ENCODE peak calls at places on chromosome 3, in ten cellular contexts. One of them, this sample, is unnamed. For H3K36me3 and H3K4me1, the result is how much of the 10 kb centered on the place peaks cover.

GRCh38 chr3:117439812-117440211 is 730.2 kb downstream of the TUSC7 start:
- DNase-seq in esophagus squamous epithelium: no peak
- DNase-seq in heart right ventricle: no peak
- DNase-seq in CD4-positive, CD25-positive, alpha-beta regulatory T cell: no peak
- DNase-seq in mammary epithelial cell: no peak
- DNase-seq in effector memory CD4-positive, alpha-beta T cell: no peak
- DNase-seq in adrenal gland: no peak
- DNase-seq in tibial nerve: no peak
- DNase-seq in fibroblast of lung: peak
- DNase-seq in psoas muscle: no peak
- DNase-seq in this sample: no peak

GRCh38 chr3:182837855-182838454 is 44.7 kb downstream of the ATP11B start:
- DNase-seq in adrenal gland: no peak
- DNase-seq in tibial nerve: no peak
- DNase-seq in fibroblast of lung: peak
- DNase-seq in esophagus squamous epithelium: no peak
- DNase-seq in mammary epithelial cell: peak
- DNase-seq in effector memory CD4-positive, alpha-beta T cell: no peak
- DNase-seq in CD4-positive, CD25-positive, alpha-beta regulatory T cell: no peak
- DNase-seq in heart right ventricle: no peak
- DNase-seq in psoas muscle: no peak
- DNase-seq in this sample: peak

GRCh38 chr3:55297706-55298105 is 189.4 kb downstream of the WNT5A start:
- DNase-seq in heart right ventricle: no peak
- DNase-seq in effector memory CD4-positive, alpha-beta T cell: no peak
- DNase-seq in CD4-positive, CD25-positive, alpha-beta regulatory T cell: no peak
- DNase-seq in adrenal gland: no peak
- DNase-seq in tibial nerve: no peak
- DNase-seq in mammary epithelial cell: no peak
- DNase-seq in esophagus squamous epithelium: no peak
- DNase-seq in fibroblast of lung: no peak
- DNase-seq in psoas muscle: no peak
- DNase-seq in this sample: no peak

GRCh38 chr3:72368331-72368975 is 479.8 kb downstream of the SHQ1 start:
- DNase-seq in adrenal gland: no peak
- DNase-seq in esophagus squamous epithelium: no peak
- DNase-seq in mammary epithelial cell: peak
- DNase-seq in psoas muscle: no peak
- DNase-seq in fibroblast of lung: peak
- DNase-seq in effector memory CD4-positive, alpha-beta T cell: no peak
- DNase-seq in CD4-positive, CD25-positive, alpha-beta regulatory T cell: no peak
- DNase-seq in heart right ventricle: no peak
- DNase-seq in tibial nerve: no peak
- DNase-seq in this sample: no peak

GRCh38 chr3:76679510-76679909 is 360.4 kb upstream of the ROBO2 start:
- DNase-seq in psoas muscle: no peak
- DNase-seq in effector memory CD4-positive, alpha-beta T cell: no peak
- DNase-seq in tibial nerve: no peak
- DNase-seq in mammary epithelial cell: no peak
- DNase-seq in adrenal gland: no peak
- DNase-seq in esophagus squamous epithelium: no peak
- DNase-seq in CD4-positive, CD25-positive, alpha-beta regulatory T cell: no peak
- DNase-seq in fibroblast of lung: no peak
- DNase-seq in heart right ventricle: no peak
- DNase-seq in this sample: no peak

GRCh38 chr3:44993471-44994205 is 17.6 kb downstream of the EXOSC7 start:
- DNase-seq in heart right ventricle: no peak
- DNase-seq in fibroblast of lung: peak
- DNase-seq in psoas muscle: no peak
- DNase-seq in CD4-positive, CD25-positive, alpha-beta regulatory T cell: no peak
- DNase-seq in esophagus squamous epithelium: no peak
- DNase-seq in mammary epithelial cell: peak
- DNase-seq in tibial nerve: no peak
- DNase-seq in adrenal gland: peak
- DNase-seq in effector memory CD4-positive, alpha-beta T cell: no peak
- DNase-seq in this sample: no peak

GRCh38 chr3:180284331-180285110 is 247.8 kb upstream of the PEX5L start:
- DNase-seq in heart right ventricle: no peak
- DNase-seq in effector memory CD4-positive, alpha-beta T cell: no peak
- DNase-seq in CD4-positive, CD25-positive, alpha-beta regulatory T cell: no peak
- DNase-seq in psoas muscle: no peak
- DNase-seq in fibroblast of lung: peak
- DNase-seq in tibial nerve: no peak
- DNase-seq in adrenal gland: no peak
- DNase-seq in esophagus squamous epithelium: no peak
- DNase-seq in mammary epithelial cell: no peak
- DNase-seq in this sample: no peak

GRCh38 chr3:108021533-108021932 is 69.3 kb downstream of the CD47 start:
- DNase-seq in heart right ventricle: no peak
- DNase-seq in esophagus squamous epithelium: no peak
- DNase-seq in effector memory CD4-positive, alpha-beta T cell: no peak
- DNase-seq in CD4-positive, CD25-positive, alpha-beta regulatory T cell: no peak
- DNase-seq in tibial nerve: no peak
- DNase-seq in psoas muscle: no peak
- DNase-seq in mammary epithelial cell: no peak
- DNase-seq in fibroblast of lung: no peak
- DNase-seq in adrenal gland: no peak
- DNase-seq in this sample: no peak

GRCh38 chr3:64355473-64355872 is 130.2 kb upstream of the PRICKLE2 start:
- DNase-seq in effector memory CD4-positive, alpha-beta T cell: no peak
- DNase-seq in mammary epithelial cell: peak
- DNase-seq in tibial nerve: no peak
- DNase-seq in esophagus squamous epithelium: no peak
- DNase-seq in heart right ventricle: no peak
- DNase-seq in psoas muscle: no peak
- DNase-seq in fibroblast of lung: peak
- DNase-seq in adrenal gland: peak
- DNase-seq in CD4-positive, CD25-positive, alpha-beta regulatory T cell: no peak
- DNase-seq in this sample: no peak

DNA sequence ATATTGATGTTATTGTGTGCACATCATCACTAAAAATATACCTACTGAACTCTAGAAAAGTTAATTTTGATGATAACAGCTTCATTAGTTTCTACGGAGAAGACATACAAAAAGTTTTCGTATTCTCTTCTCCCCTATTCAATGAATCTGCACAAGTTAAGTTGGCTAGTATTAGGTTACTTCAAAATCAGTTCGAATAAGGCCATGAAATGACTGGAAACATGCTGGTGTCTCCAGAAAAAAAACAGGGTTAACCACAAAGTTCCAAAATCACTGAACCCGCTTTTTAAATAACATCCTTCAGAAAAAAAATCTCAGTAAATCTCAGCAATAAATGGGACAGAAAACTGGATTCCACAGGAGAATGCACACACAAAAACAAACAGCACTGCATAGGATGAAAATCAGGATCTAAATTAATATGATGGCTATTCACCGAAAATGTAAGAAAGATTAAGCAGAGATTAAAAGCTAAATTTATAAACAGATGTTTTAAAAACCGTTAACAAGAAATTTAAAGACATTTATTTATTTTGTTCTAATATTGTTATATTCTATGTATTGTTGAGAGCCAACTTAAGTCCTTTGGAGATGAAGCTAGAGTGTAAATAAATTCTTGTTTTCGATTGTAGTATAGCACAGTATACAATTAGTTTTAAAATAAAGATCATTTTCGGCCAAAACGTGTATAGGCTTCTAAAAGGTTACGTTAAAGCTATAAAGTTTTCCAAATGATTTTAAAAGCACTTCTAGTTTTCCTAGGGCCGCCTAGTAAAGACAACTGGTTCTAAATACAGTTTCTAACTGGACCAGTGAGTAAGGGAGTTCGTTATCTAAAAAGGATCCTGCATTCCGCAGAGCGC is 1.0 kb downstream of the IGSF11 start:
- DNase-seq in adrenal gland: no peak
- DNase-seq in heart right ventricle: no peak
- DNase-seq in fibroblast of lung: no peak
- DNase-seq in CD4-positive, CD25-positive, alpha-beta regulatory T cell: no peak
- DNase-seq in esophagus squamous epithelium: no peak
- DNase-seq in effector memory CD4-positive, alpha-beta T cell: no peak
- DNase-seq in psoas muscle: no peak
- DNase-seq in tibial nerve: no peak
- DNase-seq in mammary epithelial cell: no peak
- DNase-seq in this sample: no peak
- H3K4me3 ChIP-seq in adrenal gland: peak
- H3K4me3 ChIP-seq in heart right ventricle: peak
- H3K4me3 ChIP-seq in fibroblast of lung: no peak
- H3K4me3 ChIP-seq in CD4-positive, CD25-positive, alpha-beta regulatory T cell: no peak
- H3K4me3 ChIP-seq in esophagus squamous epithelium: peak
- H3K4me3 ChIP-seq in effector memory CD4-positive, alpha-beta T cell: peak
- H3K4me3 ChIP-seq in psoas muscle: peak
- H3K4me3 ChIP-seq in tibial nerve: peak
- H3K4me3 ChIP-seq in mammary epithelial cell: peak
- H3K4me3 ChIP-seq in this sample: no peak

GRCh38 chr3:148175215-148175614 is 522.5 kb upstream of the AGTR1 start:
- DNase-seq in esophagus squamous epithelium: no peak
- DNase-seq in fibroblast of lung: peak
- DNase-seq in CD4-positive, CD25-positive, alpha-beta regulatory T cell: no peak
- DNase-seq in mammary epithelial cell: no peak
- DNase-seq in effector memory CD4-positive, alpha-beta T cell: no peak
- DNase-seq in tibial nerve: no peak
- DNase-seq in heart right ventricle: no peak
- DNase-seq in psoas muscle: no peak
- DNase-seq in adrenal gland: no peak
- DNase-seq in this sample: no peak
- H3K36me3 ChIP-seq in esophagus squamous epithelium: under half
- H3K36me3 ChIP-seq in fibroblast of lung: under half
- H3K36me3 ChIP-seq in CD4-positive, CD25-positive, alpha-beta regulatory T cell: under half
- H3K36me3 ChIP-seq in mammary epithelial cell: under half
- H3K36me3 ChIP-seq in effector memory CD4-positive, alpha-beta T cell: under half
- H3K36me3 ChIP-seq in tibial nerve: under half
- H3K36me3 ChIP-seq in heart right ventricle: under half
- H3K36me3 ChIP-seq in psoas muscle: under half
- H3K36me3 ChIP-seq in adrenal gland: under half
- H3K36me3 ChIP-seq in this sample: under half

GRCh38 chr3:192887701-192888100 is 30.0 kb downstream of the MB21D2 start:
- DNase-seq in esophagus squamous epithelium: no peak
- DNase-seq in fibroblast of lung: peak
- DNase-seq in heart right ventricle: no peak
- DNase-seq in effector memory CD4-positive, alpha-beta T cell: no peak
- DNase-seq in CD4-positive, CD25-positive, alpha-beta regulatory T cell: no peak
- DNase-seq in tibial nerve: no peak
- DNase-seq in adrenal gland: no peak
- DNase-seq in psoas muscle: no peak
- DNase-seq in mammary epithelial cell: no peak
- DNase-seq in this sample: no peak
- H3K4me1 ChIP-seq in esophagus squamous epithelium: under half
- H3K4me1 ChIP-seq in fibroblast of lung: under half
- H3K4me1 ChIP-seq in heart right ventricle: under half
- H3K4me1 ChIP-seq in effector memory CD4-positive, alpha-beta T cell: under half
- H3K4me1 ChIP-seq in CD4-positive, CD25-positive, alpha-beta regulatory T cell: under half
- H3K4me1 ChIP-seq in tibial nerve: under half
- H3K4me1 ChIP-seq in adrenal gland: under half
- H3K4me1 ChIP-seq in psoas muscle: under half
- H3K4me1 ChIP-seq in mammary epithelial cell: under half
- H3K4me1 ChIP-seq in this sample: under half

GRCh38 chr3:37147676-37148075 is 26.7 kb downstream of the LRRFIP2 start:
- DNase-seq in CD4-positive, CD25-positive, alpha-beta regulatory T cell: no peak
- DNase-seq in heart right ventricle: no peak
- DNase-seq in tibial nerve: no peak
- DNase-seq in mammary epithelial cell: no peak
- DNase-seq in adrenal gland: no peak
- DNase-seq in psoas muscle: no peak
- DNase-seq in fibroblast of lung: no peak
- DNase-seq in esophagus squamous epithelium: no peak
- DNase-seq in effector memory CD4-positive, alpha-beta T cell: no peak
- DNase-seq in this sample: no peak

GRCh38 chr3:37148208-37148607 is 26.2 kb downstream of the LRRFIP2 start:
- DNase-seq in effector memory CD4-positive, alpha-beta T cell: no peak
- DNase-seq in esophagus squamous epithelium: no peak
- DNase-seq in fibroblast of lung: no peak
- DNase-seq in mammary epithelial cell: no peak
- DNase-seq in adrenal gland: no peak
- DNase-seq in tibial nerve: no peak
- DNase-seq in heart right ventricle: no peak
- DNase-seq in psoas muscle: no peak
- DNase-seq in CD4-positive, CD25-positive, alpha-beta regulatory T cell: no peak
- DNase-seq in this sample: no peak

GRCh38 chr3:37144806-37145205 is 29.6 kb downstream of the LRRFIP2 start:
- DNase-seq in CD4-positive, CD25-positive, alpha-beta regulatory T cell: no peak
- DNase-seq in tibial nerve: no peak
- DNase-seq in psoas muscle: no peak
- DNase-seq in mammary epithelial cell: no peak
- DNase-seq in effector memory CD4-positive, alpha-beta T cell: no peak
- DNase-seq in fibroblast of lung: no peak
- DNase-seq in adrenal gland: no peak
- DNase-seq in esophagus squamous epithelium: no peak
- DNase-seq in heart right ventricle: no peak
- DNase-seq in this sample: no peak

GRCh38 chr3:37143821-37144220 is 30.6 kb downstream of the LRRFIP2 start:
- DNase-seq in esophagus squamous epithelium: no peak
- DNase-seq in CD4-positive, CD25-positive, alpha-beta regulatory T cell: no peak
- DNase-seq in effector memory CD4-positive, alpha-beta T cell: no peak
- DNase-seq in adrenal gland: no peak
- DNase-seq in mammary epithelial cell: no peak
- DNase-seq in tibial nerve: no peak
- DNase-seq in heart right ventricle: no peak
- DNase-seq in psoas muscle: no peak
- DNase-seq in fibroblast of lung: no peak
- DNase-seq in this sample: no peak

DNA sequence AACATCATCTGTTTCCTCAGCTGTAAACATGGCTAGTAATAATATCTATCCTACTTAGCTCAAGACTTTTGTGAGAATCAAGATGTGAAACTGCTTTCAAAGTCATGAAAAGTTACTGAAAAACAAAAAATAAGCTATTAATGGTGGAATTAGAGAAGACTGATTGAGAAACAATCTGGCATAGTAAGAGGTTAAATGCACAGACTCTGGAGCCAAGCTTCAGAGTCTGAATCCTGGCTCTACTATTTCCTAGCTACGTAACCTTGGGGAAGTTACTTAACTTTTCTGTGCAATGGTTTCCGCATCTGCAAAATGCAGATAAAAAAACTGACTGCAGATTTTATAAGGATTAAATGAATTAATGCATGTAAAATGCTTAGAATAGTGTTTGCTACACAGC is 28.8 kb downstream of the LRRFIP2 start:
- DNase-seq in adrenal gland: no peak
- DNase-seq in fibroblast of lung: no peak
- DNase-seq in CD4-positive, CD25-positive, alpha-beta regulatory T cell: no peak
- DNase-seq in heart right ventricle: no peak
- DNase-seq in psoas muscle: no peak
- DNase-seq in esophagus squamous epithelium: no peak
- DNase-seq in mammary epithelial cell: no peak
- DNase-seq in tibial nerve: no peak
- DNase-seq in effector memory CD4-positive, alpha-beta T cell: no peak
- DNase-seq in this sample: no peak
- H3K4me3 ChIP-seq in adrenal gland: no peak
- H3K4me3 ChIP-seq in fibroblast of lung: no peak
- H3K4me3 ChIP-seq in CD4-positive, CD25-positive, alpha-beta regulatory T cell: no peak
- H3K4me3 ChIP-seq in heart right ventricle: no peak
- H3K4me3 ChIP-seq in psoas muscle: no peak
- H3K4me3 ChIP-seq in esophagus squamous epithelium: no peak
- H3K4me3 ChIP-seq in mammary epithelial cell: no peak
- H3K4me3 ChIP-seq in tibial nerve: no peak
- H3K4me3 ChIP-seq in effector memory CD4-positive, alpha-beta T cell: no peak
- H3K4me3 ChIP-seq in this sample: no peak

DNA sequence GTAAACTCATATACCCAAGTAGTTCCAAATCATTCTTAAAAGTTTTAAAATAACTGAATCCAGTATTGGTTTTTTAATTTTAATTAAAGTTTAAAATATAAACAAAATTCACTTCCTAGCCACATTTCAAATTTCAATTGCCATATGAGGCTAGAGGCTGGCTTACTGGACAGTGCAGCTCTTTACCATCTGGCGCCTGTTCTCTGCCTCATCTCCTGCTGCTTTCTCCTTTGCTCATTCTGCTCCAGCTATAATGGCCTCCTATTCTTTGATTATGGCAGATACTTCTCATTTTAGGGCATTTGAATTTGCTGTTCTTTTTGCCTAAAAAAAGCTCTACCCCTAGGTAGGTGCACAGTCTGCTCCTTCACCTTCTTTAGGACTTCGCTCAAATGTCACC is 19.1 kb downstream of the ARMC8 start:
- DNase-seq in effector memory CD4-positive, alpha-beta T cell: no peak
- DNase-seq in adrenal gland: no peak
- DNase-seq in heart right ventricle: no peak
- DNase-seq in CD4-positive, CD25-positive, alpha-beta regulatory T cell: no peak
- DNase-seq in esophagus squamous epithelium: no peak
- DNase-seq in tibial nerve: no peak
- DNase-seq in fibroblast of lung: no peak
- DNase-seq in psoas muscle: no peak
- DNase-seq in mammary epithelial cell: no peak
- DNase-seq in this sample: no peak
- H3K36me3 ChIP-seq in effector memory CD4-positive, alpha-beta T cell: under half
- H3K36me3 ChIP-seq in adrenal gland: under half
- H3K36me3 ChIP-seq in heart right ventricle: under half
- H3K36me3 ChIP-seq in CD4-positive, CD25-positive, alpha-beta regulatory T cell: under half
- H3K36me3 ChIP-seq in esophagus squamous epithelium: under half
- H3K36me3 ChIP-seq in tibial nerve: under half
- H3K36me3 ChIP-seq in fibroblast of lung: under half
- H3K36me3 ChIP-seq in psoas muscle: under half
- H3K36me3 ChIP-seq in mammary epithelial cell: under half
- H3K36me3 ChIP-seq in this sample: under half